ENCODE peak calls at places on chromosomes 2 and 18, in ten cellular contexts. P is K562; N is Calu3; Q is HFFc6; Y is fibroblast of lung; O is AG08396; S is effector memory CD8-positive, alpha-beta T cell; I is GM12891; U is occipital lobe; A is HTR-8/SVneo. G is an unnamed sample.

GRCh38 chr18:79169958-79170555 is 100.9 kb downstream of the ATP9B start:
- DNase-seq in P (no peak), N (no peak), Q (no peak), Y (no peak), O (no peak), S (no peak), I (no peak), U (no peak), A (no peak), G (peak)

GRCh38 chr2:48767330-48767729 is 11.8 kb upstream of the LHCGR start:
- DNase-seq in P (no peak), N (no peak), Q (no peak), Y (no peak), O (no peak), S (no peak), I (no peak), U (no peak), A (no peak), G (no peak)

GRCh38 chr2:215830313-215830712 is 183.0 kb downstream of the MREG start:
- DNase-seq in P (peak), N (peak), Q (peak), Y (peak), O (peak), S (no peak), I (no peak), U (no peak), A (no peak), G (peak)

GRCh38 chr2:53075760-53076159 is 691.8 kb upstream of the CHAC2 start:
- DNase-seq in P (no peak), N (no peak), Q (no peak), Y (peak), O (no peak), S (no peak), I (no peak), U (no peak), A (no peak), G (no peak)

GRCh38 chr2:96578731-96579130 is 42.2 kb downstream of the ARID5A start:
- DNase-seq in P (no peak), N (no peak), Q (no peak), Y (no peak), O (no peak), S (no peak), I (no peak), U (no peak), A (no peak), G (no peak)

GRCh38 chr2:124309563-124310138 is 284.6 kb downstream of the CNTNAP5 start:
- DNase-seq in P (no peak), N (no peak), Q (no peak), Y (no peak), O (no peak), S (no peak), I (no peak), U (no peak), A (no peak), G (no peak)

GRCh38 chr2:119011162-119011909 is 69.3 kb downstream of the MARCO start:
- DNase-seq in P (peak), N (peak), Q (no peak), Y (peak), O (peak), S (no peak), I (peak), U (peak), A (peak), G (peak)

GRCh38 chr18:11902522-11903292 is 5.4 kb downstream of the MPPE1 start:
- DNase-seq in P (no peak), N (no peak), Q (no peak), Y (no peak), O (no peak), S (no peak), I (no peak), U (peak), A (no peak), G (no peak)

GRCh38 chr2:241563981-241564595 is 5.5 kb downstream of the BOK start:
- DNase-seq in P (peak), N (no peak), Q (no peak), Y (no peak), O (no peak), S (no peak), I (no peak), U (no peak), A (no peak), G (peak)

GRCh38 chr2:173652731-173653426 is 298.2 kb downstream of the CDCA7 start:
- DNase-seq in P (no peak), N (peak), Q (peak), Y (peak), O (peak), S (no peak), I (no peak), U (no peak), A (peak), G (peak)